ENCODE peak calls at places on chromosomes 2 and 18, in nine cellular contexts. Z, A, M, W, I, C, V, K and G are unnamed samples.

GRCh38 chr18:40529478-40529877 is 1425.6 kb upstream of the PIK3C3 start:
- DNase-seq in Z (peak; percentile 16), A (no peak), M (peak; percentile 35), W (no peak), I (no peak), C (peak; percentile 16), V (no peak), K (no peak), G (no peak)

GRCh38 chr2:73920577-73921545 is 5.8 kb upstream of the DGUOK start:
- DNase-seq in Z (peak; percentile 38), A (peak; percentile 32), M (no peak), W (no peak), I (peak; percentile 28), C (no peak), V (no peak), K (no peak), G (no peak)

GRCh38 chr18:27136208-27136535 is 48.9 kb downstream of the CHST9 start:
- DNase-seq in Z (no peak), A (no peak), M (peak; percentile 30), W (no peak), I (no peak), C (peak; percentile 3), V (no peak), K (peak; percentile 67), G (no peak)

GRCh38 chr2:230413465-230413864 is 2.5 kb upstream of the SP100 start:
- DNase-seq in Z (no peak), A (no peak), M (no peak), W (no peak), I (no peak), C (no peak), V (no peak), K (no peak), G (no peak)

GRCh38 chr2:120398961-120399888 is 53.3 kb downstream of the INHBB start:
- DNase-seq in Z (no peak), A (peak; percentile 41), M (no peak), W (no peak), I (no peak), C (no peak), V (peak; percentile 16), K (peak; percentile 100), G (no peak)

GRCh38 chr2:150167711-150168110 is 319.8 kb downstream of the RND3 start:
- DNase-seq in Z (peak; percentile 77), A (no peak), M (peak; percentile 83), W (no peak), I (no peak), C (peak; percentile 79), V (no peak), K (peak; percentile 86), G (no peak)

GRCh38 chr2:172380436-172381274 is 46.7 kb upstream of the ITGA6 start:
- DNase-seq in Z (no peak), A (no peak), M (peak; percentile 74), W (no peak), I (no peak), C (peak; percentile 68), V (no peak), K (no peak), G (no peak)

GRCh38 chr2:70901235-70902066 is 34.2 kb upstream of the ATP6V1B1 start:
- DNase-seq in Z (peak; percentile 34), A (no peak), M (peak; percentile 58), W (no peak), I (no peak), C (peak; percentile 31), V (no peak), K (no peak), G (no peak)

GRCh38 chr2:437772-438393 is 150.0 kb upstream of the ALKAL2 start:
- DNase-seq in Z (no peak), A (no peak), M (no peak), W (no peak), I (peak; percentile 69), C (no peak), V (no peak), K (peak; percentile 89), G (peak; percentile 24)

GRCh38 chr2:32264422-32265149 is at the start of gene NLRC4:
- DNase-seq in Z (no peak), A (no peak), M (no peak), W (no peak), I (no peak), C (no peak), V (no peak), K (no peak), G (no peak)

GRCh38 chr2:35468271-35468670 is 887.3 kb upstream of the CRIM1 start:
- DNase-seq in Z (no peak), A (no peak), M (peak; percentile 7), W (no peak), I (no peak), C (no peak), V (no peak), K (no peak), G (no peak)

GRCh38 chr2:64311948-64312621 is 141.9 kb upstream of the LGALSL start:
- DNase-seq in Z (peak; percentile 78), A (peak; percentile 71), M (peak; percentile 91), W (peak; percentile 81), I (no peak), C (peak; percentile 89), V (peak; percentile 82), K (peak; percentile 73), G (no peak)

GRCh38 chr2:176147215-176147789 is 4.0 kb upstream of the HOXD4 start:
- DNase-seq in Z (no peak), A (no peak), M (no peak), W (no peak), I (no peak), C (no peak), V (no peak), K (no peak), G (no peak)

GRCh38 chr18:7684357-7684756 is 117.2 kb downstream of the PTPRM start:
- DNase-seq in Z (no peak), A (no peak), M (no peak), W (no peak), I (no peak), C (no peak), V (no peak), K (no peak), G (no peak)

GRCh38 chr2:82728090-82728489 is 1731.0 kb downstream of the SUCLG1 start:
- DNase-seq in Z (no peak), A (no peak), M (no peak), W (no peak), I (no peak), C (no peak), V (no peak), K (no peak), G (no peak)

GRCh38 chr18:12726774-12727550 is 24.1 kb downstream of the PSMG2 start:
- DNase-seq in Z (peak; percentile 74), A (peak; percentile 49), M (peak; percentile 51), W (peak; percentile 56), I (peak; percentile 7), C (peak; percentile 27), V (peak; percentile 46), K (peak; percentile 46), G (peak; percentile 13)

GRCh38 chr2:31037058-31037457 is 101.2 kb downstream of the GALNT14 start:
- DNase-seq in Z (no peak), A (no peak), M (no peak), W (no peak), I (no peak), C (no peak), V (no peak), K (no peak), G (no peak)
- H3K9me3 ChIP-seq in Z (no peaks in the 10 kb centered on the region), A (peaks cover 9% of the 10 kb centered on the region), M (no peaks in the 10 kb centered on the region), W (peaks cover 28% of the 10 kb centered on the region), I (peaks cover 17% of the 10 kb centered on the region), C (peaks cover 3% of the 10 kb centered on the region), V (no peaks in the 10 kb centered on the region), K (peaks cover 20% of the 10 kb centered on the region), G (no peaks in the 10 kb centered on the region)

GRCh38 chr2:129441610-129442009 is 537.9 kb upstream of the RAB6C start:
- DNase-seq in Z (no peak), A (no peak), M (no peak), W (no peak), I (no peak), C (no peak), V (no peak), K (no peak), G (no peak)

GRCh38 chr2:129438501-129439057 is 540.9 kb upstream of the RAB6C start:
- DNase-seq in Z (no peak), A (no peak), M (no peak), W (no peak), I (no peak), C (no peak), V (no peak), K (no peak), G (no peak)

GRCh38 chr2:129436809-129437208 is 542.7 kb upstream of the RAB6C start:
- DNase-seq in Z (no peak), A (no peak), M (no peak), W (no peak), I (no peak), C (no peak), V (no peak), K (no peak), G (no peak)

GRCh38 chr2:129439686-129440302 is 539.7 kb upstream of the RAB6C start:
- DNase-seq in Z (no peak), A (no peak), M (no peak), W (no peak), I (no peak), C (no peak), V (no peak), K (no peak), G (no peak)

DNA sequence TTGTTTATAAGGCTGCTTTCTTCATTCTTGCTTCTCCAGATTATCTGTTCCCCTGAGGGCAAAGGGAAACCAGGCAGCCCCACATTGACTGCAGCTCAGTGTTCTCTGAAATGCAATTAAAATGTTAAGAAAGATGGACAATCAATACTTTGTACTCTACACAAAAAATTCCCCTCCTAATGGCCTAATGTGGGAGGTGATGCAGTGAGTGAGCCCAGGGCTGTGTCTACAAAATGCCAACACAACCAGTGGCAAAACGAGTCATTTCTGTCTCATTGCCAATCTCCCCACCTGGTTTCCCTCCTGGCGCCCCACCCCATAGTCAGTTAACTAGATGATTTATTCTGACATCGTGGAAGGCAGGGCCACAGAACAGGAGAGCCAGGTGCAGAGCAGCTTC is 541.7 kb upstream of the RAB6C start:
- DNase-seq in Z (no peak), A (no peak), M (no peak), W (no peak), I (no peak), C (no peak), V (no peak), K (no peak), G (no peak)
- H3K9me3 ChIP-seq in Z (peaks cover 36% of the 10 kb centered on the region), A (no peaks in the 10 kb centered on the region), M (no peaks in the 10 kb centered on the region), W (no peaks in the 10 kb centered on the region), I (no peaks in the 10 kb centered on the region), C (no peaks in the 10 kb centered on the region), V (no peaks in the 10 kb centered on the region), K (no peaks in the 10 kb centered on the region), G (no peaks in the 10 kb centered on the region)

DNA sequence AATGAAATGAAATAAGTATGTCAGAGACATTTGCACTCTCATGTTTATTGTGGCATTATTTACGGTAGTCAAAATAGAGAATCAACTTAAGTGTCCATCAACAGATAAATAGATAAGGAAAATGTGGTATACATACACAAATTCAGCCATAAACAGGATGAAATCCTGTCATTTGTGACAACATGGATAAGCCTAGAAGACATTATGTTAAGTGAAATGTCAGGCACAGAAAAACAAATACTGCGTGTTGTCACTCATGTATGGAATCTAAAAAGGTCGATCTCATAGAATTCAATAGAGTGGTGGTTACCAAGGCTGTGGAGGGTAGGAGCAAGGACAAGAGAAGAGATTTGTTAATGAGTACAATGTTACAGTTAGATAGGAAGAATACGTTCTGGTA is 22.2 kb upstream of the CBLN2 start:
- DNase-seq in Z (no peak), A (no peak), M (no peak), W (no peak), I (no peak), C (no peak), V (no peak), K (no peak), G (no peak)
- H3K9me3 ChIP-seq in Z (peaks cover 11% of the 10 kb centered on the region), A (peaks cover 27% of the 10 kb centered on the region), M (no peaks in the 10 kb centered on the region), W (peaks cover 18% of the 10 kb centered on the region), I (no peaks in the 10 kb centered on the region), C (peaks cover 2% of the 10 kb centered on the region), V (no peaks in the 10 kb centered on the region), K (peaks cover 2% of the 10 kb centered on the region), G (no peaks in the 10 kb centered on the region)

GRCh38 chr18:48635806-48636205 is 97.0 kb downstream of the CTIF start:
- DNase-seq in Z (no peak), A (no peak), M (no peak), W (no peak), I (no peak), C (no peak), V (no peak), K (no peak), G (no peak)
- H3K9me3 ChIP-seq in Z (no peaks in the 10 kb centered on the region), A (no peaks in the 10 kb centered on the region), M (no peaks in the 10 kb centered on the region), W (no peaks in the 10 kb centered on the region), I (no peaks in the 10 kb centered on the region), C (no peaks in the 10 kb centered on the region), V (no peaks in the 10 kb centered on the region), K (no peaks in the 10 kb centered on the region), G (no peaks in the 10 kb centered on the region)